ENCODE peak calls at places on chromosome 19, in six cellular contexts. Z is effector memory CD8-positive, alpha-beta T cell; C is pons; W is mucosa of descending colon; G is neural progenitor cell; X is stimulated activated CD4-positive, alpha-beta T cell treated with anti-CD3 and anti-CD28 coated beads, Interleukin-4, amount 100 ng/mL, for 1 hour. H is an unnamed sample.

GRCh38 chr19:3710265-3710812 is 2.2 kb downstream of the TJP3 start:
- DNase-seq in C (peak), X (no peak), W (peak), Z (no peak), G (no peak), H (no peak)

GRCh38 chr19:40594657-40595077 is 6.5 kb upstream of the LTBP4 start:
- DNase-seq in C (no peak), G (no peak), X (no peak), Z (no peak), W (no peak), H (no peak)

GRCh38 chr19:7980635-7981121 is 24.8 kb downstream of the ELAVL1 start:
- DNase-seq in G (no peak), W (peak), Z (no peak), X (no peak), C (no peak), H (no peak)

GRCh38 chr19:38434549-38435051 is 1.1 kb downstream of the RYR1 start:
- DNase-seq in C (peak), W (no peak), X (no peak), Z (no peak), G (peak), H (no peak)

GRCh38 chr19:6041991-6042421 is 64.1 kb upstream of the RANBP3 start:
- DNase-seq in X (no peak), C (no peak), W (no peak), G (no peak), Z (no peak), H (no peak)

GRCh38 chr19:10517760-10518443 is 655 bp upstream of the S1PR5 start:
- DNase-seq in W (no peak), C (no peak), X (no peak), G (peak), Z (peak), H (no peak)

GRCh38 chr19:11196406-11197287 is 698 bp downstream of the KANK2 start:
- DNase-seq in X (no peak), Z (no peak), W (peak), C (no peak), G (peak), H (no peak)

GRCh38 chr19:5949792-5950305 is 28.1 kb downstream of the RANBP3 start:
- DNase-seq in C (no peak), W (peak), G (no peak), Z (no peak), X (peak), H (peak)

GRCh38 chr19:44714597-44715169 is 15.7 kb downstream of the CEACAM16 start:
- DNase-seq in X (no peak), W (no peak), Z (no peak), G (no peak), C (no peak), H (no peak)

GRCh38 chr19:38245826-38246498 is 10.2 kb downstream of the PPP1R14A start:
- DNase-seq in Z (no peak), G (no peak), X (no peak), W (no peak), C (no peak), H (no peak)

GRCh38 chr19:35596366-35596999 is 10.5 kb downstream of the PMIS2 start:
- DNase-seq in G (no peak), Z (no peak), W (no peak), X (no peak), C (no peak), H (no peak)

GRCh38 chr19:15701757-15702589 is 25.9 kb upstream of the OR10H2 start:
- DNase-seq in X (no peak), G (no peak), C (no peak), W (peak), Z (no peak), H (no peak)

GRCh38 chr19:35718345-35719041 is 690 bp downstream of the KMT2B start:
- DNase-seq in X (peak), W (peak), G (no peak), C (no peak), Z (peak), H (peak)